ENCODE peak calls at places on chromosomes 5 and 9, in nine cellular contexts. One of them, this sample, is unnamed.

GRCh38 chr5:5209510-5210286 is 69.6 kb downstream of the ADAMTS16 start:
- DNase-seq in heart left ventricle: no peak
- DNase-seq in spleen: no peak
- DNase-seq in tibial nerve: no peak
- DNase-seq in dorsolateral prefrontal cortex: no peak
- DNase-seq in A549: no peak
- DNase-seq in BE2C: no peak
- DNase-seq in body of pancreas: no peak
- DNase-seq in OCI-LY7: no peak
- DNase-seq in this sample: no peak

GRCh38 chr5:38845555-38846378 is at the start of gene OSMR:
- DNase-seq in heart left ventricle: peak; percentile 93
- DNase-seq in spleen: peak; percentile 90
- DNase-seq in tibial nerve: peak; percentile 81
- DNase-seq in dorsolateral prefrontal cortex: peak; percentile 52
- DNase-seq in A549: peak; percentile 96
- DNase-seq in BE2C: no peak
- DNase-seq in body of pancreas: peak; percentile 89
- DNase-seq in OCI-LY7: no peak
- DNase-seq in this sample: peak; percentile 17

GRCh38 chr9:123710299-123710698 is 219.6 kb downstream of the DENND1A start:
- DNase-seq in heart left ventricle: no peak
- DNase-seq in spleen: no peak
- DNase-seq in tibial nerve: no peak
- DNase-seq in dorsolateral prefrontal cortex: no peak
- DNase-seq in A549: peak; percentile 60
- DNase-seq in BE2C: no peak
- DNase-seq in body of pancreas: no peak
- DNase-seq in OCI-LY7: no peak
- DNase-seq in this sample: no peak

GRCh38 chr5:89338935-89339334 is 456.0 kb upstream of the MEF2C start:
- DNase-seq in heart left ventricle: no peak
- DNase-seq in spleen: no peak
- DNase-seq in tibial nerve: no peak
- DNase-seq in dorsolateral prefrontal cortex: no peak
- DNase-seq in A549: no peak
- DNase-seq in BE2C: no peak
- DNase-seq in body of pancreas: no peak
- DNase-seq in OCI-LY7: no peak
- DNase-seq in this sample: no peak

GRCh38 chr9:21160178-21160577 is 6.3 kb downstream of the IFNA21 start:
- DNase-seq in heart left ventricle: no peak
- DNase-seq in spleen: no peak
- DNase-seq in tibial nerve: no peak
- DNase-seq in dorsolateral prefrontal cortex: no peak
- DNase-seq in A549: no peak
- DNase-seq in BE2C: no peak
- DNase-seq in body of pancreas: no peak
- DNase-seq in OCI-LY7: no peak
- DNase-seq in this sample: no peak

GRCh38 chr5:15821506-15821905 is 321.5 kb downstream of the FBXL7 start:
- DNase-seq in heart left ventricle: no peak
- DNase-seq in spleen: no peak
- DNase-seq in tibial nerve: no peak
- DNase-seq in dorsolateral prefrontal cortex: no peak
- DNase-seq in A549: no peak
- DNase-seq in BE2C: no peak
- DNase-seq in body of pancreas: no peak
- DNase-seq in OCI-LY7: no peak
- DNase-seq in this sample: no peak

GRCh38 chr9:75170898-75171360 is 82.6 kb downstream of the OSTF1 start:
- DNase-seq in heart left ventricle: no peak
- DNase-seq in spleen: no peak
- DNase-seq in tibial nerve: no peak
- DNase-seq in dorsolateral prefrontal cortex: no peak
- DNase-seq in A549: no peak
- DNase-seq in BE2C: no peak
- DNase-seq in body of pancreas: no peak
- DNase-seq in OCI-LY7: no peak
- DNase-seq in this sample: no peak

GRCh38 chr5:124451721-124452383 is 294.6 kb downstream of the ZNF608 start:
- DNase-seq in heart left ventricle: peak; percentile 53
- DNase-seq in spleen: no peak
- DNase-seq in tibial nerve: no peak
- DNase-seq in dorsolateral prefrontal cortex: no peak
- DNase-seq in A549: no peak
- DNase-seq in BE2C: no peak
- DNase-seq in body of pancreas: no peak
- DNase-seq in OCI-LY7: no peak
- DNase-seq in this sample: no peak

GRCh38 chr5:33319841-33320240 is 120.9 kb upstream of the TARS1 start:
- DNase-seq in heart left ventricle: no peak
- DNase-seq in spleen: no peak
- DNase-seq in tibial nerve: peak; percentile 18
- DNase-seq in dorsolateral prefrontal cortex: no peak
- DNase-seq in A549: no peak
- DNase-seq in BE2C: no peak
- DNase-seq in body of pancreas: no peak
- DNase-seq in OCI-LY7: peak; percentile 16
- DNase-seq in this sample: no peak

GRCh38 chr9:107870221-107870620 is 380.7 kb upstream of the KLF4 start:
- DNase-seq in heart left ventricle: no peak
- DNase-seq in spleen: no peak
- DNase-seq in tibial nerve: no peak
- DNase-seq in dorsolateral prefrontal cortex: no peak
- DNase-seq in A549: no peak
- DNase-seq in BE2C: no peak
- DNase-seq in body of pancreas: no peak
- DNase-seq in OCI-LY7: no peak
- DNase-seq in this sample: no peak

GRCh38 chr9:70053864-70054263 is 10.2 kb downstream of the MAMDC2 start:
- DNase-seq in heart left ventricle: no peak
- DNase-seq in spleen: no peak
- DNase-seq in tibial nerve: no peak
- DNase-seq in dorsolateral prefrontal cortex: no peak
- DNase-seq in A549: no peak
- DNase-seq in BE2C: no peak
- DNase-seq in body of pancreas: peak; percentile 72
- DNase-seq in OCI-LY7: no peak
- DNase-seq in this sample: peak; percentile 99

GRCh38 chr9:70668751-70669150 is 254.3 kb upstream of the KLF9 start:
- DNase-seq in heart left ventricle: no peak
- DNase-seq in spleen: no peak
- DNase-seq in tibial nerve: no peak
- DNase-seq in dorsolateral prefrontal cortex: peak; percentile 6
- DNase-seq in A549: no peak
- DNase-seq in BE2C: no peak
- DNase-seq in body of pancreas: no peak
- DNase-seq in OCI-LY7: no peak
- DNase-seq in this sample: no peak

GRCh38 chr9:128550226-128550625 is 2.2 kb upstream of the SPTAN1 start:
- DNase-seq in heart left ventricle: no peak
- DNase-seq in spleen: no peak
- DNase-seq in tibial nerve: no peak
- DNase-seq in dorsolateral prefrontal cortex: no peak
- DNase-seq in A549: no peak
- DNase-seq in BE2C: no peak
- DNase-seq in body of pancreas: no peak
- DNase-seq in OCI-LY7: no peak
- DNase-seq in this sample: no peak

DNA sequence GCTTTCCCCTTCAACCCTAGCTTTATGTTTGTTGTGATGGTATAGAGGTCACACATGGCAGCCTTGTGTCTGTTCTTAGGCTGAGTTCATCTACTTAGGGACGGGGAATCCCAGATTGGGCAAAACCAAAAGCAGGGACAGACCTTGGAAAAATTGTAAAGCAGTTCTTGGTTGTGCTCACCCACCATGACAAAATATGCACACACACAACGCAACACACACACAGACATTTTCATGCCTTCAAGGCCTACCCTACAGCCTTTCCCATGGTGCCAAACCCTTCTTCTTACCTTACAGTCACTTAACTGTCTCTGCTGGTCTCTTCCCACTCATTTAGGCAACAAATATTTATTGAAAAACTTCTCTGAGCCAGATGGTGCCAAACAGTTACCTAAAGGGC is 14.8 kb downstream of the PCDHGC5 start:
- DNase-seq in heart left ventricle: no peak
- DNase-seq in spleen: no peak
- DNase-seq in tibial nerve: no peak
- DNase-seq in dorsolateral prefrontal cortex: no peak
- DNase-seq in A549: no peak
- DNase-seq in BE2C: no peak
- DNase-seq in body of pancreas: no peak
- DNase-seq in OCI-LY7: no peak
- DNase-seq in this sample: no peak
- H3K4me3 ChIP-seq in heart left ventricle: no peak overlapping the region
- H3K4me3 ChIP-seq in spleen: no peak overlapping the region
- H3K4me3 ChIP-seq in tibial nerve: no peak overlapping the region
- H3K4me3 ChIP-seq in dorsolateral prefrontal cortex: no peak overlapping the region
- H3K4me3 ChIP-seq in A549: no peak overlapping the region
- H3K4me3 ChIP-seq in BE2C: no peak overlapping the region
- H3K4me3 ChIP-seq in body of pancreas: no peak overlapping the region
- H3K4me3 ChIP-seq in OCI-LY7: no peak overlapping the region
- H3K4me3 ChIP-seq in this sample: no peak overlapping the region

DNA sequence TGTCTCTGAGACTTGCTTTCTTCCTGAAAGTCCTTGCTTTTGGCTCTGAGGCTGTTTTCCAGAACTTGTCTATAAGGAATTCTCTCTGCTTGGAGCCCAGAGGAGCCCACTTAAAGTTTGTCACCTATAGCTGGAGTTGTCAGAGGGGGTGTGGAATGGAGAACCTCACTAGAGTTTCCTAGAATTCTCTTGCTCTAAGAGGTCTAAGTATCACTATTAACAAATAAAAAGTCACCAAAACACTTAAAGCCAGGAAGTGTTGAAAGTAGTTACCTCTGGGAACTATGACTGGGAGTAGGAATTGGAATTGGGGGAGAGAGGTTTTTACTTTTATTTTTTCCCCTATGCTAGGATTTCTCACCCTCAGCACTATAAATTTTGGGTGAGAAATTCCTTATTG is 15.0 kb downstream of the SIT1 start:
- DNase-seq in heart left ventricle: no peak
- DNase-seq in spleen: no peak
- DNase-seq in tibial nerve: no peak
- DNase-seq in dorsolateral prefrontal cortex: no peak
- DNase-seq in A549: no peak
- DNase-seq in BE2C: no peak
- DNase-seq in body of pancreas: no peak
- DNase-seq in OCI-LY7: no peak
- DNase-seq in this sample: no peak
- TF ChIP-seq CTCF in heart left ventricle: no peak
- TF ChIP-seq CTCF in spleen: no peak
- TF ChIP-seq CTCF in tibial nerve: no peak
- TF ChIP-seq CTCF in dorsolateral prefrontal cortex: no peak
- TF ChIP-seq CTCF in A549: no peak
- TF ChIP-seq CTCF in BE2C: no peak
- TF ChIP-seq CTCF in body of pancreas: no peak
- TF ChIP-seq CTCF in OCI-LY7: no peak
- TF ChIP-seq CTCF in this sample: no peak

GRCh38 chr9:97803167-97804058 is 49.6 kb upstream of the FOXE1 start:
- DNase-seq in heart left ventricle: peak; percentile 78
- DNase-seq in spleen: peak; percentile 94
- DNase-seq in tibial nerve: peak; percentile 30
- DNase-seq in dorsolateral prefrontal cortex: peak; percentile 63
- DNase-seq in A549: peak; percentile 79
- DNase-seq in BE2C: peak; percentile 79
- DNase-seq in body of pancreas: peak; percentile 94
- DNase-seq in OCI-LY7: peak; percentile 77
- DNase-seq in this sample: peak; percentile 44

GRCh38 chr9:97804059-97804365 is 49.0 kb upstream of the FOXE1 start:
- DNase-seq in heart left ventricle: no peak
- DNase-seq in spleen: no peak
- DNase-seq in tibial nerve: no peak
- DNase-seq in dorsolateral prefrontal cortex: no peak
- DNase-seq in A549: no peak
- DNase-seq in BE2C: no peak
- DNase-seq in body of pancreas: no peak
- DNase-seq in OCI-LY7: no peak
- DNase-seq in this sample: no peak

GRCh38 chr9:97801180-97801579 is 51.8 kb upstream of the FOXE1 start:
- DNase-seq in heart left ventricle: no peak
- DNase-seq in spleen: no peak
- DNase-seq in tibial nerve: no peak
- DNase-seq in dorsolateral prefrontal cortex: no peak
- DNase-seq in A549: no peak
- DNase-seq in BE2C: no peak
- DNase-seq in body of pancreas: no peak
- DNase-seq in OCI-LY7: no peak
- DNase-seq in this sample: no peak

GRCh38 chr9:97806721-97807120 is 46.3 kb upstream of the FOXE1 start:
- DNase-seq in heart left ventricle: no peak
- DNase-seq in spleen: no peak
- DNase-seq in tibial nerve: no peak
- DNase-seq in dorsolateral prefrontal cortex: no peak
- DNase-seq in A549: no peak
- DNase-seq in BE2C: no peak
- DNase-seq in body of pancreas: no peak
- DNase-seq in OCI-LY7: no peak
- DNase-seq in this sample: no peak

DNA sequence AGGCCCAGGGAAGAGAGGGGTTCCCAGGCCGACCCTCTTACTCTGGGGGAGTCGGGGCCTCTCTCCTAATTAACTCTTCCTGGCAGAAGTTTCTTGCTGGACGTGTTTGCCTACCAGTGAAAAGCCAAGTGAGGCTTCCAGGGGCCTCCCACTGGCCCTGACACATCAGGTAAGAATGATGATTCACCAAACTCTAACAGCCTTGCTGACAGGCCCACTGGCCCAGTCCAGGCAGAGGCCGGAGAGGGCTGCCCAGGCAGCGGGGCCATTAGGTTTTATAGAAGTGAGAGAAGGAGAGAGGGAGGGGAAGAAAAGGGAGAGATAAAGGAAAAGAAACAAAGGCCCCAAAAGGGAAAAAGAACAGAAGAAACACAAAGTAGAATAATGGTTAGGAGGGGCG is 50.8 kb upstream of the FOXE1 start:
- DNase-seq in heart left ventricle: no peak
- DNase-seq in spleen: no peak
- DNase-seq in tibial nerve: no peak
- DNase-seq in dorsolateral prefrontal cortex: no peak
- DNase-seq in A549: peak; percentile 54
- DNase-seq in BE2C: no peak
- DNase-seq in body of pancreas: no peak
- DNase-seq in OCI-LY7: no peak
- DNase-seq in this sample: no peak
- H3K4me3 ChIP-seq in heart left ventricle: no peak overlapping the region
- H3K4me3 ChIP-seq in spleen: no peak overlapping the region
- H3K4me3 ChIP-seq in tibial nerve: no peak overlapping the region
- H3K4me3 ChIP-seq in dorsolateral prefrontal cortex: no peak overlapping the region
- H3K4me3 ChIP-seq in A549: no peak overlapping the region
- H3K4me3 ChIP-seq in BE2C: no peak overlapping the region
- H3K4me3 ChIP-seq in body of pancreas: no peak overlapping the region
- H3K4me3 ChIP-seq in OCI-LY7: no peak overlapping the region
- H3K4me3 ChIP-seq in this sample: no peak overlapping the region

DNA sequence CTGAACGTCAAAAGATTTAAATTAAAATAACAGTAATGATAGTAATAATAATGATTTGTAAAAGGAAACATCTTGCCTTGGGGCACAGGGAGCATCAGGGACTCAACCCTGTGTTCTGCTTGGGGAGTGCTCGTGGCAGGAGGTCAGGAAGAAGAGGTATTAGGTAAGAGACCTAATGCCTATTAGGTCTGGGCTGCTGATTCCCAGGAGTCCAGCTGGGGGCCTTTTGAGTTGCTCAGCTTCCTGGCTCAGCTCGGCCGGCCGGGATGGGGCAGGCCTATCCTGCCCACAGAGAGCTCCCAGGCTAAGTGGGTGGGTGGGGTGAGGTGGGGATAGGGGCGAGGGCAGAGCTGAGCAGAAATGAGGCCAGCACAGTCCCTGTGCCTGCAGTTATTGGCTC is 17.5 kb downstream of the LMX1B start:
- DNase-seq in heart left ventricle: no peak
- DNase-seq in spleen: no peak
- DNase-seq in tibial nerve: no peak
- DNase-seq in dorsolateral prefrontal cortex: no peak
- DNase-seq in A549: no peak
- DNase-seq in BE2C: peak; percentile 43
- DNase-seq in body of pancreas: no peak
- DNase-seq in OCI-LY7: no peak
- DNase-seq in this sample: no peak
- TF ChIP-seq CTCF in heart left ventricle: no peak
- TF ChIP-seq CTCF in spleen: no peak
- TF ChIP-seq CTCF in tibial nerve: no peak
- TF ChIP-seq CTCF in dorsolateral prefrontal cortex: no peak
- TF ChIP-seq CTCF in A549: no peak
- TF ChIP-seq CTCF in BE2C: no peak
- TF ChIP-seq CTCF in body of pancreas: no peak
- TF ChIP-seq CTCF in OCI-LY7: no peak
- TF ChIP-seq CTCF in this sample: no peak

This sample was measured in LNCaP clone FGC.